ENCODE peak calls at places on chromosome 19, in five cellular contexts. V is fibroblast of lung, J is esophagus squamous epithelium, U is aorta, E is IMR-90. Z is an unnamed sample.
A peak's percentile ranks its signal among the peaks of the same experiment; 100 is the strongest.

GRCh38 chr19:48006762-48007161 is 12.3 kb downstream of the ELSPBP1 start:
- DNase-seq in J (no peak), E (no peak), U (no peak), V (no peak), Z (no peak)

GRCh38 chr19:17718988-17719711 is at the start of gene MAP1S:
- DNase-seq in E (peak; percentile 25), V (peak; percentile 40), U (peak; percentile 88), J (no peak), Z (peak; percentile 84)

GRCh38 chr19:6708346-6708745 is 12.1 kb downstream of the C3 start:
- DNase-seq in J (no peak), V (no peak), U (no peak), E (no peak), Z (no peak)

GRCh38 chr19:35063940-35064818 is 22.7 kb downstream of the HPN start:
- DNase-seq in J (no peak), E (peak; percentile 84), U (no peak), V (peak; percentile 60), Z (no peak)

GRCh38 chr19:33798701-33799111 is 2.0 kb downstream of the KCTD15 start:
- DNase-seq in U (no peak), V (peak; percentile 18), J (no peak), E (peak; percentile 27), Z (no peak)

GRCh38 chr19:47475460-47475859 is 3.8 kb upstream of the SLC8A2 start:
- DNase-seq in V (no peak), E (peak; percentile 5), J (no peak), U (no peak), Z (peak; percentile 80)

GRCh38 chr19:3338541-3339181 is 27.7 kb upstream of the NFIC start:
- DNase-seq in J (no peak), E (no peak), U (no peak), V (no peak), Z (peak; percentile 90)

GRCh38 chr19:15256708-15257331 is 24.6 kb upstream of the EPHX3 start:
- DNase-seq in V (no peak), E (no peak), J (no peak), U (no peak), Z (no peak)

GRCh38 chr19:19053508-19054314 is 10.1 kb upstream of the SLC25A42 start:
- DNase-seq in J (no peak), V (peak; percentile 63), U (peak; percentile 86), E (peak; percentile 48), Z (peak; percentile 86)

GRCh38 chr19:13060233-13060963 is 42.3 kb downstream of the LYL1 start:
- DNase-seq in V (peak; percentile 24), J (no peak), E (no peak), U (peak; percentile 87), Z (peak; percentile 75)

GRCh38 chr19:39737351-39737750 is 478 bp downstream of the CLC start:
- DNase-seq in E (no peak), U (no peak), J (no peak), V (no peak), Z (no peak)

GRCh38 chr19:53432088-53432661 is 391 bp downstream of the ZNF761 start:
- DNase-seq in E (peak; percentile 13), J (no peak), V (peak; percentile 11), U (peak; percentile 77), Z (peak; percentile 75)

GRCh38 chr19:44657211-44657921 is 13.7 kb downstream of the PVR start:
- DNase-seq in E (peak; percentile 68), J (no peak), U (peak; percentile 89), V (peak; percentile 75), Z (peak; percentile 81)

GRCh38 chr19:2567580-2567979 is 91.7 kb downstream of the GADD45B start:
- DNase-seq in U (peak; percentile 76), V (no peak), J (no peak), E (no peak), Z (peak; percentile 90)

GRCh38 chr19:56732974-56733373 is 61.4 kb upstream of the ZNF835 start:
- DNase-seq in J (no peak), V (no peak), E (no peak), U (no peak), Z (no peak)

GRCh38 chr19:1449467-1450442 is at the start of gene APC2:
- DNase-seq in U (no peak), J (no peak), V (peak; percentile 26), E (peak; percentile 44), Z (no peak)

GRCh38 chr19:33344210-33344609 is 29.3 kb upstream of the CEBPG start:
- DNase-seq in J (no peak), V (no peak), U (no peak), E (no peak), Z (no peak)

GRCh38 chr19:4208385-4209094 is 20.8 kb upstream of the EBI3 start:
- DNase-seq in V (no peak), J (no peak), E (peak; percentile 43), U (no peak), Z (no peak)

GRCh38 chr19:1049841-1050240 is 9.9 kb downstream of the ABCA7 start:
- DNase-seq in U (no peak), V (no peak), E (no peak), J (no peak), Z (no peak)

GRCh38 chr19:611506-611869 is 21.8 kb downstream of the HCN2 start:
- DNase-seq in U (no peak), E (peak; percentile 96), V (peak; percentile 87), J (no peak), Z (no peak)

GRCh38 chr19:35959040-35959967 is 23.1 kb downstream of the LRFN3 start:
- DNase-seq in U (peak; percentile 85), J (no peak), V (no peak), E (no peak), Z (peak; percentile 88)

GRCh38 chr19:44988896-44989563 is 12.2 kb upstream of the RELB start:
- DNase-seq in J (no peak), E (peak; percentile 62), V (peak; percentile 63), U (peak; percentile 89), Z (peak; percentile 78)

DNA sequence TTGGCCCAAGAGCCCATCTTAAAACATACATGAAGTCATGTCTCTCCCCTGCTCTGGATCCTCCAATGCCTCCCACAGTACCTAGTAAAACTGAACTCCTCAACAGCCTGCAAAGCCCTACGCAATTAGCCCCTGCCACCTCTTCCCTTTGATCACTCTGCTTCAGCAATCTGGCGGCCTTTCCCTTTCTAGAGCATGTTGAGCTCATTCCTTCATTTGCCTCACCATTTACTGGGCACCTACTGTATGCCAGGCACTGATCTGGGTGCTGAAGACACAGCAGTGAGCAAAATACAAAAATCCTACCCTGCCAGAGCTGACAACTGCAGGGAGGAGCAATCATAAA is 2.9 kb downstream of the KEAP1 start:
- DNase-seq in J (no peak), U (no peak), V (no peak), E (no peak), Z (no peak)
- H3K4me3 ChIP-seq in J (no peak overlapping the region), U (no peak overlapping the region), V (no peak overlapping the region), E (no peak overlapping the region), Z (no peak overlapping the region)

DNA sequence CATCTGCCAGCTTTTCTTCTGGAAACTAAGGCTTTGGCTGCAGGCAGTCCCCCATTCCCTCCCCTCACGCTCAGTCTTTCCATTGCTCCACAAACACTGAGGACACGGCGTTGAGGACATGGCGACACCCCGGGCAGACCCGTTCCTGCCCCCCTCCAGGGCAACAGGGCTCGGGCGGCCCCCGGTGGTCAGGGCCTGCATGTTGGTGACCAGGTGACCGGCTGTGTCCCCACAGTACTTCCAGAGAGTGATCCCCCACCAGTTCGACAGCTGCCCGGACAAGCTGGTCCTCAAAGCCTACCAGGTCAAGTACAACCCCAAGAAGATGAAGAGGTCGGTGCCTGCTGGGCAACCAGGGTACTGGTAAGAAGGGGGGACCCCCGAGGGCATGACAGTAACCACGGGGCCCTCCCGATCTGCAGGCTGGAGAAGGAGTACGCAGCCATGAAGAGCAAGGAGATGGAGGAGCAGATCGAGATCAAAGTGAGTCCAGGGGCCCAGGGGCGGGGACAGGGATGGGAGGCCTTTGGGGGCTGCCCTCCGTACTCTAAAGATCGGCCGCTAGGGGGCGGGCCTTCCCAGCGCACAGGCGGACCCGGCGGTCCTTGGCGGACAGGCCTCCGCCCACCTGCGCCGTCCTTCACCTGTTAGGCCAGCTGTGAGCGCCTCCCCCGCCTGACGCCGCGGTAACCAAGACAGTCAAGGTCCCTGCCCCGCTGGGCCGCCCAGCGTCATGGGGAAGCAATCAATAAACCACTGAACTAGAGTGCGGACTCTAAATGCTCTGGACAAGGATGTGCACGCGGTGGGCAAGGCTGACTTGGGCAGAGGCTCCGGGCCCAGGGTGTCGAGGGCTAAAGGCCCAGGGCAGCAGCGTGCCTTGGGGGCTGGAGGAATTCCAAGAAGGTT is 21.1 kb downstream of the PRR36 start:
- DNase-seq in U (peak; percentile 88), E (peak; percentile 41), J (no peak), V (peak; percentile 52), Z (peak; percentile 92)
- H3K4me3 ChIP-seq in U (no peak overlapping the region), E (no peak overlapping the region), J (no peak overlapping the region), V (no peak overlapping the region), Z (no peak overlapping the region)

GRCh38 chr19:55031178-55031577 is 6.9 kb downstream of the GP6 start:
- DNase-seq in E (no peak), V (no peak), U (no peak), J (no peak), Z (peak; percentile 27)
- H3K4me3 ChIP-seq in E (no peak overlapping the region), V (no peak overlapping the region), U (no peak overlapping the region), J (no peak overlapping the region), Z (no peak overlapping the region)

DNA sequence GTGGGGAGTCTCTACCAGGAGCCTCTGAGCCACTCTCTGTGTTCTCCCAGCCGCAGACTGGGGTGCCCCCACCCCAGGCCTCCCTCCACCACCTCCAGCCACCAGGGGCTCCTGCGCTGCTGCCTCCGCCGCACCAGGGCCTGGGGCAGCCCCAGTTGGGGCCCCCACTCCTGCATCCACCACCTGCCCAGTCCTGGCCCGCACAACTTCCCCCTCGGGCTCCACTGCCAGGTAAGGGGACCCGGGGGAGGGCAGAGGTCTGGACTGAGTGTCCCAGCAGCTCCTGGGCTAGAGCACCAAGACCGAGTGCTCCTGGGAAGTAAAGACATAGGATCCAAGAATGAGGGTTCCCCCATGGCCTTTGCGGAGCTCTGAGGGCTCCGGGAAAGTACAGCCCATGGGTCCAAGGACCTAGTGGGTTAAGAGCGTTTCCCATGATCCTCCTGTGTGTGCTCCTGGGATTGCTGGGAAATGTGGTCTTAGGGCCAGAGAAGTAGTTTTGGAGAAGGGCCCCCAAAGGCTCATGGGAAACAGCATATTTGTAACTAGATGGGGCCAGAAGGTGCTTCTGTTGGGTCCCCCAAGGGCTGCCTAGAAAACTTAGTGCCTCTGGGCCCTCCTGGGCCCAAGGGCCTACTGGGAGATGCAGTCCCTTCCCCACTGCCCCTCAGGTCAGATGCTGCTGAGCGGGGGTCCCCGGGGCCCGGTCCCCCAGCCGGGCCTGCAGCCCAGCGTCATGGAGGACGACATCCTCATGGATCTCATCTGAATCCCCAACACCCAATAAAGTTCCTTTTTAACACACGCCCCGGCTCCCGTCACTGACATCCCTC is 14.6 kb upstream of the PTOV1 start:
- DNase-seq in J (no peak), U (no peak), E (no peak), V (no peak), Z (no peak)
- H3K4me3 ChIP-seq in J (no peak overlapping the region), U (no peak overlapping the region), E (no peak overlapping the region), V (no peak overlapping the region), Z (no peak overlapping the region)

GRCh38 chr19:30223866-30224688 is 148.1 kb upstream of the ZNF536 start:
- DNase-seq in U (no peak), V (no peak), J (no peak), E (no peak), Z (no peak)

GRCh38 chr19:30226464-30227070 is 145.6 kb upstream of the ZNF536 start:
- DNase-seq in U (no peak), V (no peak), E (no peak), J (no peak), Z (no peak)

GRCh38 chr19:30227071-30227621 is 145.0 kb upstream of the ZNF536 start:
- DNase-seq in J (no peak), U (no peak), V (no peak), E (no peak), Z (no peak)

GRCh38 chr19:30224689-30225606 is 147.2 kb upstream of the ZNF536 start:
- DNase-seq in J (no peak), E (no peak), U (no peak), V (peak; percentile 9), Z (no peak)

GRCh38 chr19:30225615-30226463 is 146.3 kb upstream of the ZNF536 start:
- DNase-seq in E (no peak), J (no peak), V (no peak), U (no peak), Z (no peak)
- H3K4me3 ChIP-seq in E (no peak overlapping the region), J (peak overlapping the region; percentile 46), V (peak overlapping the region; percentile 59), U (peak overlapping the region; percentile 45), Z (peak overlapping the region; percentile 52)

Z was measured in upper lobe of right lung.